ENCODE peak calls at places on chromosome 11, in eight cellular contexts. One of them, this sample, is unnamed.

GRCh38 chr11:108947654-108948570 is 283.0 kb downstream of the DDX10 start:
- DNase-seq in stimulated activated CD4-positive, alpha-beta T cell treated with anti-CD3 and anti-CD28 coated beads, Interleukin-4, amount 100 ng/mL, for 1 hour: no peak
- DNase-seq in neural progenitor cell: no peak
- DNase-seq in CD8-positive, alpha-beta memory T cell: no peak
- DNase-seq in Peyer's patch: no peak
- DNase-seq in amniotic stem cell: no peak
- DNase-seq in activated CD8-positive, alpha-beta memory T cell treated with anti-CD3 and anti-CD28 coated beads for 48 hours: no peak
- DNase-seq in activated naive CD4-positive, alpha-beta T cell treated with anti-CD3 and anti-CD28 coated beads, Interleukin-2, amount 50 U/mL, for 72 hours: no peak
- DNase-seq in this sample: no peak

GRCh38 chr11:4194889-4195288 is 100.3 kb downstream of the RRM1 start:
- DNase-seq in stimulated activated CD4-positive, alpha-beta T cell treated with anti-CD3 and anti-CD28 coated beads, Interleukin-4, amount 100 ng/mL, for 1 hour: no peak
- DNase-seq in neural progenitor cell: no peak
- DNase-seq in CD8-positive, alpha-beta memory T cell: no peak
- DNase-seq in Peyer's patch: no peak
- DNase-seq in amniotic stem cell: no peak
- DNase-seq in activated CD8-positive, alpha-beta memory T cell treated with anti-CD3 and anti-CD28 coated beads for 48 hours: no peak
- DNase-seq in activated naive CD4-positive, alpha-beta T cell treated with anti-CD3 and anti-CD28 coated beads, Interleukin-2, amount 50 U/mL, for 72 hours: no peak
- DNase-seq in this sample: no peak

GRCh38 chr11:12815931-12816494 is 141.8 kb downstream of the TEAD1 start:
- DNase-seq in stimulated activated CD4-positive, alpha-beta T cell treated with anti-CD3 and anti-CD28 coated beads, Interleukin-4, amount 100 ng/mL, for 1 hour: no peak
- DNase-seq in neural progenitor cell: no peak
- DNase-seq in CD8-positive, alpha-beta memory T cell: no peak
- DNase-seq in Peyer's patch: no peak
- DNase-seq in amniotic stem cell: no peak
- DNase-seq in activated CD8-positive, alpha-beta memory T cell treated with anti-CD3 and anti-CD28 coated beads for 48 hours: no peak
- DNase-seq in activated naive CD4-positive, alpha-beta T cell treated with anti-CD3 and anti-CD28 coated beads, Interleukin-2, amount 50 U/mL, for 72 hours: no peak
- DNase-seq in this sample: no peak

GRCh38 chr11:110196241-110196754 is 100.1 kb downstream of the RDX start:
- DNase-seq in stimulated activated CD4-positive, alpha-beta T cell treated with anti-CD3 and anti-CD28 coated beads, Interleukin-4, amount 100 ng/mL, for 1 hour: no peak
- DNase-seq in neural progenitor cell: no peak
- DNase-seq in CD8-positive, alpha-beta memory T cell: no peak
- DNase-seq in Peyer's patch: no peak
- DNase-seq in amniotic stem cell: no peak
- DNase-seq in activated CD8-positive, alpha-beta memory T cell treated with anti-CD3 and anti-CD28 coated beads for 48 hours: no peak
- DNase-seq in activated naive CD4-positive, alpha-beta T cell treated with anti-CD3 and anti-CD28 coated beads, Interleukin-2, amount 50 U/mL, for 72 hours: no peak
- DNase-seq in this sample: no peak

GRCh38 chr11:3614742-3615171 is 27.0 kb downstream of the ART5 start:
- DNase-seq in stimulated activated CD4-positive, alpha-beta T cell treated with anti-CD3 and anti-CD28 coated beads, Interleukin-4, amount 100 ng/mL, for 1 hour: peak
- DNase-seq in neural progenitor cell: no peak
- DNase-seq in CD8-positive, alpha-beta memory T cell: no peak
- DNase-seq in Peyer's patch: no peak
- DNase-seq in amniotic stem cell: no peak
- DNase-seq in activated CD8-positive, alpha-beta memory T cell treated with anti-CD3 and anti-CD28 coated beads for 48 hours: peak
- DNase-seq in activated naive CD4-positive, alpha-beta T cell treated with anti-CD3 and anti-CD28 coated beads, Interleukin-2, amount 50 U/mL, for 72 hours: peak
- DNase-seq in this sample: no peak

GRCh38 chr11:123559418-123559817 is 95.0 kb downstream of the SCN3B start:
- DNase-seq in stimulated activated CD4-positive, alpha-beta T cell treated with anti-CD3 and anti-CD28 coated beads, Interleukin-4, amount 100 ng/mL, for 1 hour: no peak
- DNase-seq in neural progenitor cell: peak
- DNase-seq in CD8-positive, alpha-beta memory T cell: no peak
- DNase-seq in Peyer's patch: no peak
- DNase-seq in amniotic stem cell: no peak
- DNase-seq in activated CD8-positive, alpha-beta memory T cell treated with anti-CD3 and anti-CD28 coated beads for 48 hours: no peak
- DNase-seq in activated naive CD4-positive, alpha-beta T cell treated with anti-CD3 and anti-CD28 coated beads, Interleukin-2, amount 50 U/mL, for 72 hours: no peak
- DNase-seq in this sample: no peak

GRCh38 chr11:96196074-96196787 is 146.8 kb downstream of the MAML2 start:
- DNase-seq in stimulated activated CD4-positive, alpha-beta T cell treated with anti-CD3 and anti-CD28 coated beads, Interleukin-4, amount 100 ng/mL, for 1 hour: no peak
- DNase-seq in neural progenitor cell: no peak
- DNase-seq in CD8-positive, alpha-beta memory T cell: no peak
- DNase-seq in Peyer's patch: no peak
- DNase-seq in amniotic stem cell: no peak
- DNase-seq in activated CD8-positive, alpha-beta memory T cell treated with anti-CD3 and anti-CD28 coated beads for 48 hours: no peak
- DNase-seq in activated naive CD4-positive, alpha-beta T cell treated with anti-CD3 and anti-CD28 coated beads, Interleukin-2, amount 50 U/mL, for 72 hours: no peak
- DNase-seq in this sample: no peak

GRCh38 chr11:47149781-47150180 is 26.9 kb downstream of the ARFGAP2 start:
- DNase-seq in stimulated activated CD4-positive, alpha-beta T cell treated with anti-CD3 and anti-CD28 coated beads, Interleukin-4, amount 100 ng/mL, for 1 hour: no peak
- DNase-seq in neural progenitor cell: no peak
- DNase-seq in CD8-positive, alpha-beta memory T cell: no peak
- DNase-seq in Peyer's patch: no peak
- DNase-seq in amniotic stem cell: no peak
- DNase-seq in activated CD8-positive, alpha-beta memory T cell treated with anti-CD3 and anti-CD28 coated beads for 48 hours: no peak
- DNase-seq in activated naive CD4-positive, alpha-beta T cell treated with anti-CD3 and anti-CD28 coated beads, Interleukin-2, amount 50 U/mL, for 72 hours: no peak
- DNase-seq in this sample: no peak

GRCh38 chr11:73236879-73237278 is 18.8 kb downstream of the P2RY2 start:
- DNase-seq in stimulated activated CD4-positive, alpha-beta T cell treated with anti-CD3 and anti-CD28 coated beads, Interleukin-4, amount 100 ng/mL, for 1 hour: no peak
- DNase-seq in neural progenitor cell: peak
- DNase-seq in CD8-positive, alpha-beta memory T cell: no peak
- DNase-seq in Peyer's patch: peak
- DNase-seq in amniotic stem cell: no peak
- DNase-seq in activated CD8-positive, alpha-beta memory T cell treated with anti-CD3 and anti-CD28 coated beads for 48 hours: no peak
- DNase-seq in activated naive CD4-positive, alpha-beta T cell treated with anti-CD3 and anti-CD28 coated beads, Interleukin-2, amount 50 U/mL, for 72 hours: peak
- DNase-seq in this sample: peak

This sample was measured in H9.